ENCODE peak calls at places on chromosomes 6 and 20, in four cellular contexts. One of them, this sample, is unnamed.

GRCh38 chr6:111277819-111278218 is 190.5 kb downstream of the SLC16A10 start:
- DNase-seq in GM12878: no peak
- DNase-seq in HepG2: no peak
- DNase-seq in K562: no peak
- DNase-seq in this sample: no peak

GRCh38 chr6:15266423-15266996 is 20.6 kb downstream of the JARID2 start:
- DNase-seq in GM12878: no peak
- DNase-seq in HepG2: peak; percentile 82
- DNase-seq in K562: peak; percentile 57
- DNase-seq in this sample: no peak

GRCh38 chr6:48476257-48476656 is 365.3 kb upstream of the PTCHD4 start:
- DNase-seq in GM12878: no peak
- DNase-seq in HepG2: peak; percentile 32
- DNase-seq in K562: no peak
- DNase-seq in this sample: peak; percentile 6

GRCh38 chr20:51500936-51501335 is 41.6 kb downstream of the NFATC2 start:
- DNase-seq in GM12878: no peak
- DNase-seq in HepG2: no peak
- DNase-seq in K562: no peak
- DNase-seq in this sample: no peak

GRCh38 chr20:43032459-43032858 is 157.2 kb downstream of the PTPRT start:
- DNase-seq in GM12878: no peak
- DNase-seq in HepG2: no peak
- DNase-seq in K562: peak; percentile 30
- DNase-seq in this sample: no peak

GRCh38 chr6:139680819-139681218 is 306.4 kb upstream of the CITED2 start:
- DNase-seq in GM12878: no peak
- DNase-seq in HepG2: no peak
- DNase-seq in K562: no peak
- DNase-seq in this sample: no peak

GRCh38 chr6:106444777-106445507 is 84.4 kb downstream of the CRYBG1 start:
- DNase-seq in GM12878: peak; percentile 46
- DNase-seq in HepG2: peak; percentile 58
- DNase-seq in K562: peak; percentile 70
- DNase-seq in this sample: peak; percentile 66

GRCh38 chr6:43120938-43121913 is 45.1 kb downstream of the PTK7 start:
- DNase-seq in GM12878: no peak
- DNase-seq in HepG2: no peak
- DNase-seq in K562: no peak
- DNase-seq in this sample: peak; percentile 39

GRCh38 chr20:35947489-35947888 is 6.8 kb downstream of the SCAND1 start:
- DNase-seq in GM12878: no peak
- DNase-seq in HepG2: peak; percentile 69
- DNase-seq in K562: no peak
- DNase-seq in this sample: peak; percentile 55

GRCh38 chr20:5156670-5157448 is 30.1 kb downstream of the CDS2 start:
- DNase-seq in GM12878: no peak
- DNase-seq in HepG2: peak; percentile 70
- DNase-seq in K562: no peak
- DNase-seq in this sample: peak; percentile 27

GRCh38 chr6:113540491-113540890 is 316.7 kb upstream of the MARCKS start:
- DNase-seq in GM12878: no peak
- DNase-seq in HepG2: no peak
- DNase-seq in K562: no peak
- DNase-seq in this sample: no peak

GRCh38 chr6:169566961-169567360 is 134.9 kb downstream of the WDR27 start:
- DNase-seq in GM12878: no peak
- DNase-seq in HepG2: no peak
- DNase-seq in K562: no peak
- DNase-seq in this sample: no peak

GRCh38 chr6:121791396-121792315 is 356.2 kb downstream of the GJA1 start:
- DNase-seq in GM12878: no peak
- DNase-seq in HepG2: no peak
- DNase-seq in K562: no peak
- DNase-seq in this sample: no peak

GRCh38 chr20:63140683-63141433 is 75.1 kb downstream of the YTHDF1 start:
- DNase-seq in GM12878: no peak
- DNase-seq in HepG2: no peak
- DNase-seq in K562: no peak
- DNase-seq in this sample: no peak

GRCh38 chr20:63145156-63145555 is 70.8 kb downstream of the YTHDF1 start:
- DNase-seq in GM12878: no peak
- DNase-seq in HepG2: no peak
- DNase-seq in K562: no peak
- DNase-seq in this sample: peak; percentile 48

GRCh38 chr20:63141531-63141930 is 74.4 kb downstream of the YTHDF1 start:
- DNase-seq in GM12878: no peak
- DNase-seq in HepG2: no peak
- DNase-seq in K562: no peak
- DNase-seq in this sample: no peak

GRCh38 chr20:63139856-63140255 is 76.1 kb downstream of the YTHDF1 start:
- DNase-seq in GM12878: no peak
- DNase-seq in HepG2: no peak
- DNase-seq in K562: no peak
- DNase-seq in this sample: no peak

DNA sequence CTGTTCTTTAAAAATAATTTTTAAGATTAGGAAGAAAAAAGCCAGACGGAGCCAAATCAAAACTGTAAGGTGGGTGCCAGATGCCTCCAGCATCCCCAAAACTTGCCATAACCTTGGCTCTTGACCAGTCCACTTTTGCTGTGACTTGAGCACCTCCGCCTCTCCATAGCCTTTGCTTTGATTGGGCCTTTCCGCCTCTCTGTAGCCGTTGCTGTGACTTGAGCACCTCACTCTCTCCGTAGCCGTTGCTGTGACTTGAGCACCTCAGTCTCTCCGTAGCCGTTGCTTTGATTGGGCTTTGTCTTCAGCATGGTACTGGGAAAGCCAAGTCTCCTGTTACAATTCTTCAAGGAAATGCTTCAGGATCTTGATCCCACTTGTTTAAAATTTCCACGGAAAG is 73.0 kb downstream of the YTHDF1 start:
- DNase-seq in GM12878: no peak
- DNase-seq in HepG2: no peak
- DNase-seq in K562: no peak
- DNase-seq in this sample: no peak
- H3K4me2 ChIP-seq in GM12878: no peak overlapping the region
- H3K4me2 ChIP-seq in HepG2: no peak overlapping the region
- H3K4me2 ChIP-seq in K562: no peak overlapping the region
- H3K4me2 ChIP-seq in this sample: no peak overlapping the region

GRCh38 chr6:52958546-52959255 is 36.4 kb downstream of the GSTA4 start:
- DNase-seq in GM12878: no peak
- DNase-seq in HepG2: no peak
- DNase-seq in K562: no peak
- DNase-seq in this sample: no peak
- TF ChIP-seq BHLHE40 in GM12878: no peak
- TF ChIP-seq BHLHE40 in HepG2: no peak
- TF ChIP-seq BHLHE40 in K562: no peak
- TF ChIP-seq BHLHE40 in this sample: no peak

GRCh38 chr6:56524891-56525703 is 117.6 kb downstream of the DST start:
- DNase-seq in GM12878: no peak
- DNase-seq in HepG2: no peak
- DNase-seq in K562: no peak
- DNase-seq in this sample: peak; percentile 9
- TF ChIP-seq HDAC2 in GM12878: no peak
- TF ChIP-seq HDAC2 in HepG2: no peak
- TF ChIP-seq HDAC2 in K562: no peak
- TF ChIP-seq HDAC2 in this sample: no peak

GRCh38 chr20:53529658-53530057 is 64.0 kb downstream of the ZNF217 start:
- DNase-seq in GM12878: no peak
- DNase-seq in HepG2: no peak
- DNase-seq in K562: no peak
- DNase-seq in this sample: no peak

GRCh38 chr20:53522696-53523095 is 70.9 kb downstream of the ZNF217 start:
- DNase-seq in GM12878: no peak
- DNase-seq in HepG2: no peak
- DNase-seq in K562: no peak
- DNase-seq in this sample: no peak

GRCh38 chr20:53524589-53525311 is 68.9 kb downstream of the ZNF217 start:
- DNase-seq in GM12878: no peak
- DNase-seq in HepG2: no peak
- DNase-seq in K562: no peak
- DNase-seq in this sample: no peak

GRCh38 chr20:53530440-53530839 is 63.2 kb downstream of the ZNF217 start:
- DNase-seq in GM12878: no peak
- DNase-seq in HepG2: no peak
- DNase-seq in K562: no peak
- DNase-seq in this sample: no peak

GRCh38 chr20:53527196-53527595 is 66.4 kb downstream of the ZNF217 start:
- DNase-seq in GM12878: no peak
- DNase-seq in HepG2: no peak
- DNase-seq in K562: no peak
- DNase-seq in this sample: no peak
- H3K4me2 ChIP-seq in GM12878: no peak overlapping the region
- H3K4me2 ChIP-seq in HepG2: no peak overlapping the region
- H3K4me2 ChIP-seq in K562: no peak overlapping the region
- H3K4me2 ChIP-seq in this sample: no peak overlapping the region

GRCh38 chr20:63054103-63054474 is 47.3 kb upstream of the BHLHE23 start:
- DNase-seq in GM12878: no peak
- DNase-seq in HepG2: no peak
- DNase-seq in K562: no peak
- DNase-seq in this sample: no peak
- TF ChIP-seq BHLHE40 in GM12878: no peak
- TF ChIP-seq BHLHE40 in HepG2: no peak
- TF ChIP-seq BHLHE40 in K562: no peak
- TF ChIP-seq BHLHE40 in this sample: no peak

GRCh38 chr6:167930300-167930699 is 67.2 kb upstream of the KIF25 start:
- DNase-seq in GM12878: no peak
- DNase-seq in HepG2: peak; percentile 24
- DNase-seq in K562: no peak
- DNase-seq in this sample: peak; percentile 32
- TF ChIP-seq HDAC2 in GM12878: no peak
- TF ChIP-seq HDAC2 in HepG2: no peak
- TF ChIP-seq HDAC2 in K562: no peak
- TF ChIP-seq HDAC2 in this sample: no peak

This sample was measured in A549.